ENCODE peak calls at places on chromosome 7, in ten cellular contexts. One of them, this sample, is unnamed.

GRCh38 chr7:158110661-158111555 is 476.7 kb downstream of the PTPRN2 start:
- DNase-seq in transverse colon: no peak
- DNase-seq in breast epithelium: no peak
- DNase-seq in HCT116: no peak
- DNase-seq in suprapubic skin: peak; percentile 69
- DNase-seq in K562: no peak
- DNase-seq in prostate gland: no peak
- DNase-seq in HepG2: peak; percentile 40
- DNase-seq in GM12891: no peak
- DNase-seq in GM12892: no peak
- DNase-seq in this sample: no peak

GRCh38 chr7:26440253-26440992 is 148.8 kb downstream of the SNX10 start:
- DNase-seq in transverse colon: no peak
- DNase-seq in breast epithelium: no peak
- DNase-seq in HCT116: no peak
- DNase-seq in suprapubic skin: no peak
- DNase-seq in K562: peak; percentile 22
- DNase-seq in prostate gland: no peak
- DNase-seq in HepG2: no peak
- DNase-seq in GM12891: no peak
- DNase-seq in GM12892: no peak
- DNase-seq in this sample: no peak

GRCh38 chr7:81098213-81098612 is 179.4 kb upstream of the SEMA3C start:
- DNase-seq in transverse colon: no peak
- DNase-seq in breast epithelium: no peak
- DNase-seq in HCT116: no peak
- DNase-seq in suprapubic skin: no peak
- DNase-seq in K562: no peak
- DNase-seq in prostate gland: no peak
- DNase-seq in HepG2: no peak
- DNase-seq in GM12891: no peak
- DNase-seq in GM12892: no peak
- DNase-seq in this sample: no peak

GRCh38 chr7:105580022-105580740 is 1.1 kb downstream of the EFCAB10 start:
- DNase-seq in transverse colon: no peak
- DNase-seq in breast epithelium: no peak
- DNase-seq in HCT116: peak; percentile 51
- DNase-seq in suprapubic skin: no peak
- DNase-seq in K562: no peak
- DNase-seq in prostate gland: no peak
- DNase-seq in HepG2: no peak
- DNase-seq in GM12891: no peak
- DNase-seq in GM12892: no peak
- DNase-seq in this sample: no peak

GRCh38 chr7:151673216-151673615 is 153.5 kb upstream of the RHEB start:
- DNase-seq in transverse colon: no peak
- DNase-seq in breast epithelium: no peak
- DNase-seq in HCT116: no peak
- DNase-seq in suprapubic skin: no peak
- DNase-seq in K562: peak; percentile 14
- DNase-seq in prostate gland: no peak
- DNase-seq in HepG2: no peak
- DNase-seq in GM12891: no peak
- DNase-seq in GM12892: no peak
- DNase-seq in this sample: peak; percentile 32

GRCh38 chr7:38478404-38478803 is 152.8 kb downstream of the AMPH start:
- DNase-seq in transverse colon: no peak
- DNase-seq in breast epithelium: no peak
- DNase-seq in HCT116: no peak
- DNase-seq in suprapubic skin: no peak
- DNase-seq in K562: no peak
- DNase-seq in prostate gland: no peak
- DNase-seq in HepG2: no peak
- DNase-seq in GM12891: no peak
- DNase-seq in GM12892: no peak
- DNase-seq in this sample: no peak

GRCh38 chr7:44378744-44379143 is 53.4 kb upstream of the CAMK2B start:
- DNase-seq in transverse colon: no peak
- DNase-seq in breast epithelium: no peak
- DNase-seq in HCT116: no peak
- DNase-seq in suprapubic skin: no peak
- DNase-seq in K562: no peak
- DNase-seq in prostate gland: no peak
- DNase-seq in HepG2: peak; percentile 75
- DNase-seq in GM12891: no peak
- DNase-seq in GM12892: no peak
- DNase-seq in this sample: no peak

GRCh38 chr7:45663965-45664623 is 89.9 kb downstream of the ADCY1 start:
- DNase-seq in transverse colon: no peak
- DNase-seq in breast epithelium: peak; percentile 44
- DNase-seq in HCT116: no peak
- DNase-seq in suprapubic skin: peak; percentile 55
- DNase-seq in K562: no peak
- DNase-seq in prostate gland: peak; percentile 2
- DNase-seq in HepG2: no peak
- DNase-seq in GM12891: no peak
- DNase-seq in GM12892: no peak
- DNase-seq in this sample: no peak

GRCh38 chr7:151452680-151453325 is 12.9 kb upstream of the CRYGN start:
- DNase-seq in transverse colon: peak; percentile 6
- DNase-seq in breast epithelium: no peak
- DNase-seq in HCT116: no peak
- DNase-seq in suprapubic skin: no peak
- DNase-seq in K562: no peak
- DNase-seq in prostate gland: no peak
- DNase-seq in HepG2: no peak
- DNase-seq in GM12891: no peak
- DNase-seq in GM12892: no peak
- DNase-seq in this sample: peak; percentile 56

GRCh38 chr7:30980751-30981150 is 17.0 kb downstream of the GHRHR start:
- DNase-seq in transverse colon: no peak
- DNase-seq in breast epithelium: no peak
- DNase-seq in HCT116: no peak
- DNase-seq in suprapubic skin: peak; percentile 44
- DNase-seq in K562: no peak
- DNase-seq in prostate gland: no peak
- DNase-seq in HepG2: no peak
- DNase-seq in GM12891: no peak
- DNase-seq in GM12892: no peak
- DNase-seq in this sample: peak; percentile 48

GRCh38 chr7:150877545-150877944 is 25.2 kb downstream of the AOC1 start:
- DNase-seq in transverse colon: no peak
- DNase-seq in breast epithelium: no peak
- DNase-seq in HCT116: no peak
- DNase-seq in suprapubic skin: no peak
- DNase-seq in K562: no peak
- DNase-seq in prostate gland: no peak
- DNase-seq in HepG2: no peak
- DNase-seq in GM12891: no peak
- DNase-seq in GM12892: no peak
- DNase-seq in this sample: no peak

GRCh38 chr7:17298840-17299476 is 506 bp downstream of the AHR start:
- DNase-seq in transverse colon: peak; percentile 56
- DNase-seq in breast epithelium: peak; percentile 54
- DNase-seq in HCT116: no peak
- DNase-seq in suprapubic skin: peak; percentile 81
- DNase-seq in K562: no peak
- DNase-seq in prostate gland: peak; percentile 38
- DNase-seq in HepG2: no peak
- DNase-seq in GM12891: peak; percentile 10
- DNase-seq in GM12892: peak; percentile 9
- DNase-seq in this sample: peak; percentile 78

GRCh38 chr7:17300012-17300411 is 1.6 kb downstream of the AHR start:
- DNase-seq in transverse colon: no peak
- DNase-seq in breast epithelium: no peak
- DNase-seq in HCT116: no peak
- DNase-seq in suprapubic skin: no peak
- DNase-seq in K562: no peak
- DNase-seq in prostate gland: no peak
- DNase-seq in HepG2: no peak
- DNase-seq in GM12891: no peak
- DNase-seq in GM12892: no peak
- DNase-seq in this sample: no peak

GRCh38 chr7:17297243-17297642 is 1.2 kb upstream of the AHR start:
- DNase-seq in transverse colon: no peak
- DNase-seq in breast epithelium: no peak
- DNase-seq in HCT116: no peak
- DNase-seq in suprapubic skin: no peak
- DNase-seq in K562: no peak
- DNase-seq in prostate gland: no peak
- DNase-seq in HepG2: no peak
- DNase-seq in GM12891: no peak
- DNase-seq in GM12892: no peak
- DNase-seq in this sample: no peak

GRCh38 chr7:17299477-17299991 is 1.1 kb downstream of the AHR start:
- DNase-seq in transverse colon: peak; percentile 8
- DNase-seq in breast epithelium: no peak
- DNase-seq in HCT116: no peak
- DNase-seq in suprapubic skin: no peak
- DNase-seq in K562: no peak
- DNase-seq in prostate gland: no peak
- DNase-seq in HepG2: no peak
- DNase-seq in GM12891: no peak
- DNase-seq in GM12892: no peak
- DNase-seq in this sample: no peak

GRCh38 chr7:17298102-17298839 is at the start of gene AHR:
- DNase-seq in transverse colon: peak; percentile 95
- DNase-seq in breast epithelium: peak; percentile 95
- DNase-seq in HCT116: peak; percentile 88
- DNase-seq in suprapubic skin: peak; percentile 97
- DNase-seq in K562: no peak
- DNase-seq in prostate gland: peak; percentile 92
- DNase-seq in HepG2: peak; percentile 86
- DNase-seq in GM12891: peak; percentile 56
- DNase-seq in GM12892: peak; percentile 47
- DNase-seq in this sample: peak; percentile 98
- TF ChIP-seq POLR2AphosphoS5 in transverse colon: peak; percentile 94
- TF ChIP-seq POLR2AphosphoS5 in breast epithelium: peak; percentile 76
- TF ChIP-seq POLR2AphosphoS5 in HCT116: peak; percentile 97
- TF ChIP-seq POLR2AphosphoS5 in suprapubic skin: peak; percentile 90
- TF ChIP-seq POLR2AphosphoS5 in K562: no peak
- TF ChIP-seq POLR2AphosphoS5 in prostate gland: peak; percentile 77
- TF ChIP-seq POLR2AphosphoS5 in HepG2: peak; percentile 92
- TF ChIP-seq POLR2AphosphoS5 in GM12891: peak; percentile 75
- TF ChIP-seq POLR2AphosphoS5 in GM12892: peak; percentile 84
- TF ChIP-seq POLR2AphosphoS5 in this sample: peak; percentile 97

GRCh38 chr7:148986737-148987009 is 41.6 kb downstream of the PDIA4 start:
- DNase-seq in transverse colon: no peak
- DNase-seq in breast epithelium: no peak
- DNase-seq in HCT116: no peak
- DNase-seq in suprapubic skin: no peak
- DNase-seq in K562: no peak
- DNase-seq in prostate gland: no peak
- DNase-seq in HepG2: no peak
- DNase-seq in GM12891: no peak
- DNase-seq in GM12892: no peak
- DNase-seq in this sample: no peak

GRCh38 chr7:148983220-148984146 is 44.8 kb downstream of the PDIA4 start:
- DNase-seq in transverse colon: peak; percentile 48
- DNase-seq in breast epithelium: no peak
- DNase-seq in HCT116: peak; percentile 62
- DNase-seq in suprapubic skin: no peak
- DNase-seq in K562: peak; percentile 92
- DNase-seq in prostate gland: peak; percentile 36
- DNase-seq in HepG2: peak; percentile 63
- DNase-seq in GM12891: peak; percentile 64
- DNase-seq in GM12892: peak; percentile 52
- DNase-seq in this sample: no peak

GRCh38 chr7:148991536-148991935 is 36.8 kb downstream of the PDIA4 start:
- DNase-seq in transverse colon: no peak
- DNase-seq in breast epithelium: no peak
- DNase-seq in HCT116: no peak
- DNase-seq in suprapubic skin: no peak
- DNase-seq in K562: no peak
- DNase-seq in prostate gland: no peak
- DNase-seq in HepG2: no peak
- DNase-seq in GM12891: no peak
- DNase-seq in GM12892: no peak
- DNase-seq in this sample: no peak

GRCh38 chr7:148987751-148988512 is 40.4 kb downstream of the PDIA4 start:
- DNase-seq in transverse colon: no peak
- DNase-seq in breast epithelium: no peak
- DNase-seq in HCT116: no peak
- DNase-seq in suprapubic skin: no peak
- DNase-seq in K562: peak; percentile 38
- DNase-seq in prostate gland: no peak
- DNase-seq in HepG2: no peak
- DNase-seq in GM12891: no peak
- DNase-seq in GM12892: no peak
- DNase-seq in this sample: no peak

GRCh38 chr7:148987010-148987750 is 41.1 kb downstream of the PDIA4 start:
- DNase-seq in transverse colon: peak; percentile 87
- DNase-seq in breast epithelium: peak; percentile 70
- DNase-seq in HCT116: peak; percentile 87
- DNase-seq in suprapubic skin: peak; percentile 95
- DNase-seq in K562: peak; percentile 98
- DNase-seq in prostate gland: peak; percentile 89
- DNase-seq in HepG2: peak; percentile 87
- DNase-seq in GM12891: peak; percentile 78
- DNase-seq in GM12892: peak; percentile 74
- DNase-seq in this sample: peak; percentile 94
- TF ChIP-seq POLR2A in transverse colon: no peak
- TF ChIP-seq POLR2A in breast epithelium: no peak
- TF ChIP-seq POLR2A in HCT116: no peak
- TF ChIP-seq POLR2A in suprapubic skin: no peak
- TF ChIP-seq POLR2A in K562: no peak
- TF ChIP-seq POLR2A in prostate gland: peak; percentile 48
- TF ChIP-seq POLR2A in HepG2: no peak
- TF ChIP-seq POLR2A in GM12891: no peak
- TF ChIP-seq POLR2A in GM12892: no peak
- TF ChIP-seq POLR2A in this sample: no peak

DNA sequence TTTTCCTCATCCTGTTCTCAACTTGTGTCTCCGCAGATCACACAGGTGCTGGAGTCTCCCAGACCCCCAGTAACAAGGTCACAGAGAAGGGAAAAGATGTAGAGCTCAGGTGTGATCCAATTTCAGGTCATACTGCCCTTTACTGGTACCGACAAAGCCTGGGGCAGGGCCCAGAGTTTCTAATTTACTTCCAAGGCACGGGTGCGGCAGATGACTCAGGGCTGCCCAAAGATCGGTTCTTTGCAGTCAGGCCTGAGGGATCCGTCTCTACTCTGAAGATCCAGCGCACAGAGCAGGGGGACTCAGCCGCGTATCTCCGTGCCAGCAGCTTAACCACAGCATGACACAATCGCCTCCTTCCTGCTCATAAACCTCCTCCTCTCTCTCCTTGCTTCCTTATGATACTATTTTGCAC is 126.7 kb upstream of the PRSS58 start:
- DNase-seq in transverse colon: no peak
- DNase-seq in breast epithelium: no peak
- DNase-seq in HCT116: no peak
- DNase-seq in suprapubic skin: no peak
- DNase-seq in K562: no peak
- DNase-seq in prostate gland: no peak
- DNase-seq in HepG2: no peak
- DNase-seq in GM12891: no peak
- DNase-seq in GM12892: no peak
- DNase-seq in this sample: no peak
- TF ChIP-seq POLR2AphosphoS5 in transverse colon: no peak
- TF ChIP-seq POLR2AphosphoS5 in breast epithelium: no peak
- TF ChIP-seq POLR2AphosphoS5 in HCT116: no peak
- TF ChIP-seq POLR2AphosphoS5 in suprapubic skin: no peak
- TF ChIP-seq POLR2AphosphoS5 in K562: no peak
- TF ChIP-seq POLR2AphosphoS5 in prostate gland: no peak
- TF ChIP-seq POLR2AphosphoS5 in HepG2: no peak
- TF ChIP-seq POLR2AphosphoS5 in GM12891: no peak
- TF ChIP-seq POLR2AphosphoS5 in GM12892: no peak
- TF ChIP-seq POLR2AphosphoS5 in this sample: no peak

GRCh38 chr7:1087952-1088920 is at the start of gene GPER1:
- DNase-seq in transverse colon: peak; percentile 86
- DNase-seq in breast epithelium: no peak
- DNase-seq in HCT116: peak; percentile 12
- DNase-seq in suprapubic skin: no peak
- DNase-seq in K562: no peak
- DNase-seq in prostate gland: peak; percentile 72
- DNase-seq in HepG2: peak; percentile 74
- DNase-seq in GM12891: no peak
- DNase-seq in GM12892: no peak
- DNase-seq in this sample: peak; percentile 90
- TF ChIP-seq POLR2A in transverse colon: no peak
- TF ChIP-seq POLR2A in breast epithelium: no peak
- TF ChIP-seq POLR2A in HCT116: no peak
- TF ChIP-seq POLR2A in suprapubic skin: no peak
- TF ChIP-seq POLR2A in K562: no peak
- TF ChIP-seq POLR2A in prostate gland: no peak
- TF ChIP-seq POLR2A in HepG2: peak; percentile 71
- TF ChIP-seq POLR2A in GM12891: no peak
- TF ChIP-seq POLR2A in GM12892: no peak
- TF ChIP-seq POLR2A in this sample: peak; percentile 43

This sample was measured in sigmoid colon.